ENCODE peak calls at places on chromosomes 12 and 14, in seven cellular contexts. Z, H, Q, T, S, R and L are unnamed samples.

GRCh38 chr14:25090716-25091454 is 40.9 kb upstream of the STXBP6 start:
- DNase-seq in Z (peak; percentile 24), H (peak; percentile 1), Q (peak; percentile 56), T (no peak), S (no peak), R (no peak), L (no peak)

GRCh38 chr12:22409071-22409951 is 74.8 kb upstream of the ST8SIA1 start:
- DNase-seq in Z (peak; percentile 13), H (no peak), Q (no peak), T (no peak), S (no peak), R (no peak), L (peak; percentile 26)

GRCh38 chr14:105806568-105806967 is 280.2 kb downstream of the TMEM121 start:
- DNase-seq in Z (no peak), H (no peak), Q (no peak), T (no peak), S (no peak), R (no peak), L (no peak)

GRCh38 chr12:19186722-19187661 is 57.5 kb downstream of the PLEKHA5 start:
- DNase-seq in Z (peak; percentile 57), H (no peak), Q (peak; percentile 84), T (no peak), S (no peak), R (no peak), L (peak; percentile 78)

GRCh38 chr14:50222061-50222613 is 9.2 kb downstream of the SOS2 start:
- DNase-seq in Z (no peak), H (no peak), Q (no peak), T (no peak), S (no peak), R (no peak), L (no peak)

GRCh38 chr12:54262403-54262925 is 17.5 kb downstream of the CBX5 start:
- DNase-seq in Z (peak; percentile 75), H (peak; percentile 75), Q (peak; percentile 64), T (no peak), S (no peak), R (no peak), L (peak; percentile 86)

GRCh38 chr14:21097616-21098133 is 780 bp downstream of the ZNF219 start:
- DNase-seq in Z (peak; percentile 42), H (no peak), Q (no peak), T (peak; percentile 21), S (peak; percentile 75), R (no peak), L (peak; percentile 63)

GRCh38 chr14:105011312-105011990 is 9.4 kb downstream of the CDCA4 start:
- DNase-seq in Z (no peak), H (no peak), Q (no peak), T (no peak), S (no peak), R (no peak), L (no peak)

GRCh38 chr14:50363734-50364113 is 33.0 kb downstream of the CDKL1 start:
- DNase-seq in Z (peak; percentile 36), H (no peak), Q (peak; percentile 36), T (no peak), S (no peak), R (no peak), L (no peak)

GRCh38 chr14:100524933-100525243 is 62.3 kb downstream of the BEGAIN start:
- DNase-seq in Z (peak; percentile 47), H (peak; percentile 20), Q (peak; percentile 44), T (peak; percentile 13), S (peak; percentile 39), R (peak; percentile 61), L (no peak)

GRCh38 chr14:104871656-104872468 is 6.8 kb downstream of the CEP170B start:
- DNase-seq in Z (no peak), H (no peak), Q (no peak), T (peak; percentile 2), S (peak; percentile 65), R (no peak), L (no peak)

GRCh38 chr14:76081642-76082041 is 70.1 kb upstream of the GPATCH2L start:
- DNase-seq in Z (no peak), H (no peak), Q (no peak), T (no peak), S (no peak), R (no peak), L (no peak)

GRCh38 chr12:118346895-118347294 is 25.8 kb downstream of the TAOK3 start:
- DNase-seq in Z (no peak), H (no peak), Q (no peak), T (no peak), S (no peak), R (no peak), L (no peak)

GRCh38 chr14:59688224-59689170 is 111.9 kb upstream of the CCDC175 start:
- DNase-seq in Z (peak; percentile 85), H (peak; percentile 70), Q (peak; percentile 89), T (peak; percentile 8), S (peak; percentile 29), R (no peak), L (peak; percentile 96)

GRCh38 chr12:4816776-4817530 is 92.8 kb upstream of the KCNA1 start:
- DNase-seq in Z (no peak), H (no peak), Q (no peak), T (no peak), S (no peak), R (no peak), L (no peak)

GRCh38 chr12:124174406-124174805 is 120.5 kb upstream of the RFLNA start:
- DNase-seq in Z (no peak), H (peak; percentile 13), Q (peak; percentile 70), T (no peak), S (peak; percentile 82), R (no peak), L (no peak)

GRCh38 chr14:55404170-55404569 is 7.5 kb downstream of the ATG14 start:
- DNase-seq in Z (no peak), H (no peak), Q (no peak), T (no peak), S (no peak), R (no peak), L (no peak)

GRCh38 chr14:106044949-106045596 is 518.7 kb downstream of the TMEM121 start:
- DNase-seq in Z (peak; percentile 79), H (no peak), Q (no peak), T (peak; percentile 4), S (peak; percentile 75), R (no peak), L (peak; percentile 58)

GRCh38 chr14:55416866-55417265 is 5.2 kb upstream of the ATG14 start:
- DNase-seq in Z (peak; percentile 71), H (no peak), Q (peak; percentile 21), T (no peak), S (no peak), R (no peak), L (peak; percentile 54)

GRCh38 chr14:103239751-103240150 is 94.3 kb upstream of the EIF5 start:
- DNase-seq in Z (no peak), H (no peak), Q (no peak), T (no peak), S (no peak), R (no peak), L (no peak)

GRCh38 chr12:82966160-82966559 is 279.5 kb downstream of the TMTC2 start:
- DNase-seq in Z (peak; percentile 95), H (no peak), Q (peak; percentile 3), T (no peak), S (no peak), R (no peak), L (no peak)